ENCODE peak calls at places on chromosomes 16 and 17, in five cellular contexts. Y is GM10248, K is tibial artery, J is type B pancreatic cell, B is esophagus muscularis mucosa. H is an unnamed sample.
A peak's percentile ranks its signal among the peaks of the same experiment; 100 is the strongest.

GRCh38 chr16:72012607-72013006 is 4.1 kb downstream of the DHODH start:
- DNase-seq in Y (no peak), K (no peak), J (no peak), B (no peak), H (no peak)

GRCh38 chr17:28346746-28347246 is 10.5 kb downstream of the POLDIP2 start:
- DNase-seq in Y (no peak), K (no peak), J (no peak), B (no peak), H (no peak)

GRCh38 chr17:4663711-4664110 is 22.2 kb upstream of the ALOX15 start:
- DNase-seq in Y (no peak), K (no peak), J (no peak), B (no peak), H (no peak)

GRCh38 chr17:60577147-60577925 is 22.7 kb upstream of the PPM1D start:
- DNase-seq in Y (peak; percentile 29), K (peak; percentile 48), J (no peak), B (no peak), H (no peak)

GRCh38 chr16:1884155-1884760 is 12.3 kb upstream of the MEIOB start:
- DNase-seq in Y (no peak), K (no peak), J (no peak), B (no peak), H (no peak)

GRCh38 chr17:69060835-69061234 is at the start of gene ABCA9:
- DNase-seq in Y (no peak), K (peak; percentile 45), J (no peak), B (no peak), H (no peak)

GRCh38 chr16:19196871-19197270 is 28.8 kb downstream of the SYT17 start:
- DNase-seq in Y (no peak), K (no peak), J (no peak), B (no peak), H (no peak)

GRCh38 chr17:66964930-66965800 is 658 bp downstream of the CACNG4 start:
- DNase-seq in Y (peak; percentile 64), K (no peak), J (no peak), B (no peak), H (no peak)

GRCh38 chr16:69513180-69513966 is 52.4 kb upstream of the NFAT5 start:
- DNase-seq in Y (no peak), K (no peak), J (no peak), B (no peak), H (no peak)

GRCh38 chr17:77186141-77186604 is 45.4 kb downstream of the SEC14L1 start:
- DNase-seq in Y (no peak), K (no peak), J (no peak), B (no peak), H (no peak)

GRCh38 chr17:37642706-37643105 is 540 bp downstream of the DDX52 start:
- DNase-seq in Y (no peak), K (no peak), J (no peak), B (no peak), H (no peak)

GRCh38 chr16:88907768-88908167 is 41.3 kb upstream of the PABPN1L start:
- DNase-seq in Y (no peak), K (no peak), J (no peak), B (no peak), H (no peak)

GRCh38 chr16:76768316-76768715 is 422.7 kb upstream of the MON1B start:
- DNase-seq in Y (no peak), K (no peak), J (no peak), B (no peak), H (no peak)

H was measured in osteocyte.